ENCODE peak calls at places on chromosomes 2 and 18, in six cellular contexts. C is ascending aorta, R is dorsolateral prefrontal cortex, D is mammary epithelial cell, Z is psoas muscle, G is suprapubic skin. T is an unnamed sample.

GRCh38 chr2:197464180-197464579 is 10.8 kb downstream of the COQ10B start:
- DNase-seq in C (no peak), R (no peak), D (no peak), Z (no peak), G (no peak), T (no peak)

GRCh38 chr18:74063023-74063422 is 84.6 kb downstream of the FBXO15 start:
- DNase-seq in C (no peak), R (no peak), D (no peak), Z (no peak), G (no peak), T (no peak)

GRCh38 chr2:241808701-241809382 is at the start of gene NEU4:
- DNase-seq in C (no peak), R (peak; percentile 34), D (no peak), Z (peak; percentile 36), G (peak; percentile 51), T (no peak)

GRCh38 chr2:242015366-242016065 is 146.0 kb downstream of the RTP5 start:
- DNase-seq in C (no peak), R (peak; percentile 16), D (no peak), Z (no peak), G (no peak), T (no peak)

GRCh38 chr2:122737429-122738077 is 982.1 kb downstream of the TSN start:
- DNase-seq in C (no peak), R (no peak), D (peak; percentile 42), Z (no peak), G (no peak), T (no peak)

GRCh38 chr2:228282371-228282770 is 100.9 kb upstream of the SPHKAP start:
- DNase-seq in C (no peak), R (no peak), D (no peak), Z (no peak), G (no peak), T (no peak)

GRCh38 chr2:204967199-204967995 is 422.1 kb downstream of the PARD3B start:
- DNase-seq in C (no peak), R (no peak), D (no peak), Z (no peak), G (no peak), T (no peak)

GRCh38 chr2:100161940-100162620 is 19.7 kb upstream of the AFF3 start:
- DNase-seq in C (no peak), R (no peak), D (no peak), Z (no peak), G (no peak), T (no peak)

GRCh38 chr2:19899853-19900525 is 1.8 kb downstream of the TTC32 start:
- DNase-seq in C (no peak), R (no peak), D (no peak), Z (no peak), G (no peak), T (no peak)

GRCh38 chr2:177573120-177573519 is 180.5 kb downstream of the AGPS start:
- DNase-seq in C (no peak), R (no peak), D (peak; percentile 29), Z (no peak), G (no peak), T (no peak)

GRCh38 chr18:10057401-10057800 is 143.6 kb downstream of the VAPA start:
- DNase-seq in C (no peak), R (no peak), D (no peak), Z (no peak), G (no peak), T (no peak)

GRCh38 chr2:60465736-60466135 is 87.7 kb downstream of the BCL11A start:
- DNase-seq in C (no peak), R (no peak), D (peak; percentile 48), Z (no peak), G (no peak), T (no peak)

GRCh38 chr2:25954199-25954752 is 28.0 kb downstream of the KIF3C start:
- DNase-seq in C (no peak), R (no peak), D (no peak), Z (no peak), G (no peak), T (no peak)

GRCh38 chr2:121329786-121330185 is 44.8 kb upstream of the TFCP2L1 start:
- DNase-seq in C (no peak), R (no peak), D (no peak), Z (no peak), G (no peak), T (no peak)

GRCh38 chr2:80007722-80008503 is 296.6 kb downstream of the LRRTM1 start:
- DNase-seq in C (no peak), R (no peak), D (no peak), Z (no peak), G (no peak), T (no peak)

GRCh38 chr2:134146620-134147019 is 107.3 kb upstream of the MGAT5 start:
- DNase-seq in C (no peak), R (no peak), D (peak; percentile 35), Z (no peak), G (no peak), T (peak; percentile 81)

DNA sequence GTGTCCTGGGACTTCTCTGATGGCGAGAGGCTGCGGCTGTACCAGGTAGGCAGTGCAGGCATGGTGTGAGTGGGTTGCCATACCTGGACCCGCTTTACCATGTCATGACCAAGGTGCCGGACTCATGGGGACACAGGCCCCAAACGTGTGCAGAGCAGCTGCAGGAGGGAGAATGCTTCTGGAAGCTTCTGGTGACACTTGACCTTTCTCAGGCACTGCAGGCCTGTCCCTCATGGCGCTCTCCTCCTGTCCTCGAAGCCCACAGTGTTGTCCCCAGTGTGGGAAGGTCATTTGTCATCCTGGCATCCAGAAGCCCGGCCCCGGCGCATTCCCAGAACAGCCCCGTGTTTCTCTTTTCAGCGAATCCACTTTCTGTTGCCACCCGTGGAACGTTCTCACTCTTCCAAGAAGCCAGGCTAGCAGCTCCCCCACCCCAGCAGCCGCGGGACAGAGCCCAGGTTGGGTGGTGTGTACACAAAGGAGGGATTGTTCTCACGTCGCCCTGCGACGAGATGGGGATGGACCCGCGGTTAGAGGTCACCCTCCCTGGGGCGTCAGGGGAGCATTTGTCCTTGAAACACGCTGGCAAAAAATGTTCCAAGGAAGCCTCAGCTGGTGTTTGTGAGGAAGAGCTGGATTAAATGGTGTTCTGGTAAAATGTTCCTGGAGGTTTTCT is 43.7 kb downstream of the SH3BP4 start:
- DNase-seq in C (no peak), R (no peak), D (no peak), Z (no peak), G (no peak), T (no peak)
- H3K27ac ChIP-seq in C (peak overlapping the region; percentile 45), R (peak overlapping the region; percentile 69), D (peak overlapping the region; percentile 31), Z (no peak overlapping the region), G (peak overlapping the region; percentile 42), T (no peak overlapping the region)

GRCh38 chr2:207044380-207044779 is 105.1 kb downstream of the CPO start:
- DNase-seq in C (no peak), R (no peak), D (no peak), Z (no peak), G (no peak), T (no peak)

GRCh38 chr2:207045531-207045930 is 106.2 kb downstream of the CPO start:
- DNase-seq in C (no peak), R (no peak), D (no peak), Z (no peak), G (no peak), T (no peak)

GRCh38 chr2:207048421-207048820 is 109.1 kb downstream of the CPO start:
- DNase-seq in C (no peak), R (no peak), D (no peak), Z (no peak), G (no peak), T (peak; percentile 57)

GRCh38 chr2:207044963-207045362 is 105.6 kb downstream of the CPO start:
- DNase-seq in C (no peak), R (no peak), D (no peak), Z (no peak), G (no peak), T (no peak)

DNA sequence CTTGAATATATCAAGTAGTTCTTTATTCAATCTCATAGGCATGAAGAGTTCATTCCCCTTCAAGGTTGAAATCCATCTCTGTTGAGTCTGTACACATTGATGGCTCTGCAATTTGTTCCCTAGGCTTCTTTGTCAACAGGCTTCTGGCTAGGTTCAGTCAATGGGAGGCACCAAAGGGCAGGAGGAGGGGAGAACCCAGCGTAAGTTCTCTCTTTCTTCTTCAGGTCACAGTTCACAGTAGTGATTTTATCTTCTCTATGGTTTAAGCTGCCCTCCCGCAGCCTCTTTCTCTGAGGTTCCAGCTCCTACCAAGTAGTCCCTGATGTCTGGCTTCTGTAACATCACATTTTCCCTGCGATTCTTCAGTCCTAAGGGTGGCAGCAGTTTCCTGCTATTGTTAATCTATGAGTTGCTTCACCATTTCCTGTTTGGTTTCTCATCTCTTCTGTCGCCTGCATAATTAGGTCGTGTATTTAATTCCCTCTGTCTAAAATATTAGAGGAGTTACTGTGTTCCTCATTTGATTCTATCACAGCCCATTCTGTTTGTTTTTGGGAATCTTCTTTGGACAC is 107.4 kb downstream of the CPO start:
- DNase-seq in C (no peak), R (no peak), D (no peak), Z (no peak), G (no peak), T (no peak)
- TF ChIP-seq CTCF in C (no peak), R (peak; percentile 41), D (no peak), Z (no peak), G (no peak), T (peak; percentile 36)

GRCh38 chr2:152582081-152582480 is 135.2 kb downstream of the PRPF40A start:
- DNase-seq in C (no peak), R (no peak), D (no peak), Z (no peak), G (no peak), T (no peak)

GRCh38 chr2:152583512-152584188 is 133.6 kb downstream of the PRPF40A start:
- DNase-seq in C (no peak), R (no peak), D (no peak), Z (no peak), G (no peak), T (no peak)

GRCh38 chr2:152578573-152578972 is 138.7 kb downstream of the PRPF40A start:
- DNase-seq in C (no peak), R (no peak), D (no peak), Z (no peak), G (no peak), T (no peak)

GRCh38 chr2:152581360-152581759 is 135.9 kb downstream of the PRPF40A start:
- DNase-seq in C (no peak), R (no peak), D (peak; percentile 69), Z (no peak), G (no peak), T (no peak)

DNA sequence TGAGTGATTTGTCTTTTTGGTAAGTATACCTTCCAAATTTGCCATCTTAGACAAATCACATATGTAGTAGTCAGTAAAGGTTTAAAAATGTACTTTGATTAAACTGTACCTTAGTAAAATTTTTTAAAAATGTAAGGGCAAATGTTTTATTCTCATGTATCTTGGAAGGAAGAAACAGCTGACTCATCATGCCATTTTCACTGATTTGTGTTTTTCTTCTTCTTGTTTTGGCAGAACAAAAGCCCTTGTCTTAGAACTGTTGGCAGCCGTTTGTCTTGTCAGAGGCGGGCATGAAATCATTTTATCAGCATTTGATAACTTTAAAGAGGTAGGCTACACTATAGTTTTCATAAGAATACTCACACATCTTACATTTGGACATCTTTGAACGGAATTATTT is 136.5 kb downstream of the PRPF40A start:
- DNase-seq in C (no peak), R (no peak), D (peak; percentile 52), Z (no peak), G (no peak), T (peak; percentile 25)
- H3K27ac ChIP-seq in C (peak overlapping the region; percentile 12), R (peak overlapping the region; percentile 74), D (peak overlapping the region; percentile 49), Z (no peak overlapping the region), G (no peak overlapping the region), T (no peak overlapping the region)

DNA sequence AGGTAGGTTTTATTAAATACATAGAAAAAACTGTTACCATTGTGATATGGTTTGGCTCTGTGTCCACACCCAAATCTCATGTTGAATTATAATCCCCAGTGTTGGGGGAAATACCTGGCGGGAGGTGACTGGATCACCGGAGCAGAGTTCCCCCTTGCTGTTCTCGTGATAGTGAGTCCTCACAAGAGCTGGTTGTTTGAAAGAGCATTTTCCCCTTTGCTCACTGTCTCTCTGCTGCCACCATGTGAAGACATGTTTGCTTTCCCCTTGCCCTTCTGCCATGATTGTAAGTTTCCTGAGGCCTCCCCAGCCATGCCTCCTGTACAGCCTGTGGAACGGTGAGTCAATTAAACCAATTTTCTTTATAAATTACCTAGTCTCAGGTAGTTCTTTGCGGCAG is 352.7 kb upstream of the SLC39A10 start:
- DNase-seq in C (no peak), R (no peak), D (peak; percentile 15), Z (no peak), G (no peak), T (peak; percentile 20)
- TF ChIP-seq CTCF in C (no peak), R (no peak), D (peak; percentile 59), Z (no peak), G (no peak), T (peak; percentile 42)